ENCODE peak calls at places on chromosome 1, in nine cellular contexts. One of them, this sample, is unnamed.

GRCh38 chr1:200438911-200439310 is 29.1 kb upstream of the ZNF281 start:
- DNase-seq in kidney: no peak
- DNase-seq in stromal cell of bone marrow: no peak
- DNase-seq in GM12865: no peak
- DNase-seq in naive thymus-derived CD8-positive, alpha-beta T cell: no peak
- DNase-seq in astrocyte of the cerebellum: peak
- DNase-seq in epithelial cell of esophagus: no peak
- DNase-seq in stimulated activated CD8-positive, alpha-beta memory T cell treated with anti-CD3 and anti-CD28 coated beads, Interleukin-7, amount 100 ng/mL, for 24 hours: no peak
- DNase-seq in CD4-positive, CD25-positive, alpha-beta regulatory T cell: no peak
- DNase-seq in this sample: no peak

GRCh38 chr1:154501423-154502065 is 475 bp upstream of the TDRD10 start:
- DNase-seq in kidney: peak
- DNase-seq in astrocyte of the cerebellum: no peak
- DNase-seq in naive thymus-derived CD8-positive, alpha-beta T cell: no peak
- DNase-seq in epithelial cell of esophagus: no peak
- DNase-seq in CD4-positive, CD25-positive, alpha-beta regulatory T cell: no peak
- DNase-seq in stromal cell of bone marrow: no peak
- DNase-seq in stimulated activated CD8-positive, alpha-beta memory T cell treated with anti-CD3 and anti-CD28 coated beads, Interleukin-7, amount 100 ng/mL, for 24 hours: no peak
- DNase-seq in GM12865: no peak
- DNase-seq in this sample: no peak

GRCh38 chr1:116403506-116404136 is 30.6 kb downstream of the ATP1A1 start:
- DNase-seq in naive thymus-derived CD8-positive, alpha-beta T cell: no peak
- DNase-seq in GM12865: no peak
- DNase-seq in epithelial cell of esophagus: peak
- DNase-seq in kidney: no peak
- DNase-seq in CD4-positive, CD25-positive, alpha-beta regulatory T cell: no peak
- DNase-seq in astrocyte of the cerebellum: no peak
- DNase-seq in stromal cell of bone marrow: no peak
- DNase-seq in stimulated activated CD8-positive, alpha-beta memory T cell treated with anti-CD3 and anti-CD28 coated beads, Interleukin-7, amount 100 ng/mL, for 24 hours: no peak
- DNase-seq in this sample: no peak

GRCh38 chr1:155196103-155196892 is 11.4 kb downstream of the THBS3 start:
- DNase-seq in naive thymus-derived CD8-positive, alpha-beta T cell: no peak
- DNase-seq in astrocyte of the cerebellum: no peak
- DNase-seq in epithelial cell of esophagus: no peak
- DNase-seq in GM12865: no peak
- DNase-seq in CD4-positive, CD25-positive, alpha-beta regulatory T cell: no peak
- DNase-seq in stimulated activated CD8-positive, alpha-beta memory T cell treated with anti-CD3 and anti-CD28 coated beads, Interleukin-7, amount 100 ng/mL, for 24 hours: no peak
- DNase-seq in stromal cell of bone marrow: no peak
- DNase-seq in kidney: peak
- DNase-seq in this sample: no peak

GRCh38 chr1:29344336-29344735 is 108.0 kb downstream of the PTPRU start:
- DNase-seq in stromal cell of bone marrow: no peak
- DNase-seq in epithelial cell of esophagus: no peak
- DNase-seq in stimulated activated CD8-positive, alpha-beta memory T cell treated with anti-CD3 and anti-CD28 coated beads, Interleukin-7, amount 100 ng/mL, for 24 hours: no peak
- DNase-seq in naive thymus-derived CD8-positive, alpha-beta T cell: no peak
- DNase-seq in kidney: no peak
- DNase-seq in astrocyte of the cerebellum: no peak
- DNase-seq in CD4-positive, CD25-positive, alpha-beta regulatory T cell: no peak
- DNase-seq in GM12865: no peak
- DNase-seq in this sample: no peak

GRCh38 chr1:222042120-222042519 is 300.2 kb upstream of the DUSP10 start:
- DNase-seq in epithelial cell of esophagus: no peak
- DNase-seq in stromal cell of bone marrow: no peak
- DNase-seq in kidney: no peak
- DNase-seq in astrocyte of the cerebellum: no peak
- DNase-seq in CD4-positive, CD25-positive, alpha-beta regulatory T cell: no peak
- DNase-seq in naive thymus-derived CD8-positive, alpha-beta T cell: no peak
- DNase-seq in GM12865: no peak
- DNase-seq in stimulated activated CD8-positive, alpha-beta memory T cell treated with anti-CD3 and anti-CD28 coated beads, Interleukin-7, amount 100 ng/mL, for 24 hours: no peak
- DNase-seq in this sample: no peak

GRCh38 chr1:38745476-38746410 is 113.8 kb downstream of the RRAGC start:
- DNase-seq in CD4-positive, CD25-positive, alpha-beta regulatory T cell: no peak
- DNase-seq in stromal cell of bone marrow: no peak
- DNase-seq in stimulated activated CD8-positive, alpha-beta memory T cell treated with anti-CD3 and anti-CD28 coated beads, Interleukin-7, amount 100 ng/mL, for 24 hours: no peak
- DNase-seq in naive thymus-derived CD8-positive, alpha-beta T cell: no peak
- DNase-seq in astrocyte of the cerebellum: no peak
- DNase-seq in epithelial cell of esophagus: peak
- DNase-seq in kidney: no peak
- DNase-seq in GM12865: no peak
- DNase-seq in this sample: no peak

GRCh38 chr1:6414443-6414844 is 5.3 kb downstream of the HES2 start:
- DNase-seq in epithelial cell of esophagus: peak
- DNase-seq in kidney: no peak
- DNase-seq in stromal cell of bone marrow: no peak
- DNase-seq in naive thymus-derived CD8-positive, alpha-beta T cell: no peak
- DNase-seq in CD4-positive, CD25-positive, alpha-beta regulatory T cell: no peak
- DNase-seq in stimulated activated CD8-positive, alpha-beta memory T cell treated with anti-CD3 and anti-CD28 coated beads, Interleukin-7, amount 100 ng/mL, for 24 hours: no peak
- DNase-seq in astrocyte of the cerebellum: no peak
- DNase-seq in GM12865: peak
- DNase-seq in this sample: no peak